ENCODE peak calls at places on chromosomes 5 and 9, in nine cellular contexts. A is pons; J is foreskin fibroblast; B is neuronal stem cell; C is RCC 7860; X is tibial nerve; M is stimulated activated CD8-positive, alpha-beta memory T cell treated with anti-CD3 and anti-CD28 coated beads, Interleukin-2, amount 100 ng/mL, for 48 hours; W is choroid plexus epithelial cell; U is H7. Q is an unnamed sample.

GRCh38 chr5:52603742-52604141 is 184.0 kb upstream of the ITGA1 start:
- DNase-seq in A (no peak), J (no peak), B (no peak), C (no peak), X (no peak), M (no peak), W (no peak), U (no peak), Q (no peak)

GRCh38 chr5:93620487-93621339 is 37.7 kb downstream of the NR2F1 start:
- DNase-seq in A (peak), J (peak), B (peak), C (peak), X (peak), M (peak), W (peak), U (peak), Q (no peak)

GRCh38 chr5:173591300-173591622 is 25.2 kb downstream of the BOD1 start:
- DNase-seq in A (no peak), J (no peak), B (no peak), C (no peak), X (no peak), M (no peak), W (no peak), U (no peak), Q (no peak)

GRCh38 chr9:133454325-133454724 is 5.5 kb upstream of the CACFD1 start:
- DNase-seq in A (no peak), J (no peak), B (no peak), C (no peak), X (no peak), M (no peak), W (no peak), U (no peak), Q (no peak)

GRCh38 chr5:43773032-43773830 is 170.3 kb downstream of the NNT start:
- DNase-seq in A (no peak), J (peak), B (no peak), C (peak), X (no peak), M (no peak), W (peak), U (no peak), Q (no peak)

GRCh38 chr9:36218011-36218410 is 27.3 kb downstream of the CLTA start:
- DNase-seq in A (no peak), J (no peak), B (no peak), C (no peak), X (no peak), M (no peak), W (no peak), U (no peak), Q (no peak)

GRCh38 chr9:89368978-89369377 is 50.7 kb downstream of the SECISBP2 start:
- DNase-seq in A (no peak), J (no peak), B (no peak), C (no peak), X (no peak), M (no peak), W (no peak), U (no peak), Q (no peak)

GRCh38 chr5:93596310-93596675 is 13.3 kb downstream of the NR2F1 start:
- DNase-seq in A (no peak), J (no peak), B (no peak), C (no peak), X (no peak), M (no peak), W (peak), U (peak), Q (no peak)

GRCh38 chr5:138927979-138928378 is 52.8 kb upstream of the LRRTM2 start:
- DNase-seq in A (peak), J (no peak), B (no peak), C (no peak), X (no peak), M (no peak), W (peak), U (no peak), Q (no peak)

GRCh38 chr5:154309805-154310204 is 119.3 kb downstream of the GALNT10 start:
- DNase-seq in A (no peak), J (no peak), B (no peak), C (peak), X (no peak), M (no peak), W (peak), U (no peak), Q (no peak)

GRCh38 chr5:142810081-142810480 is 39.9 kb downstream of the ARHGAP26 start:
- DNase-seq in A (peak), J (no peak), B (no peak), C (no peak), X (no peak), M (no peak), W (peak), U (no peak), Q (no peak)

GRCh38 chr5:160213537-160213936 is 15.8 kb upstream of the FABP6 start:
- DNase-seq in A (peak), J (no peak), B (no peak), C (no peak), X (no peak), M (no peak), W (no peak), U (no peak), Q (peak)

GRCh38 chr5:89972901-89973300 is 436.7 kb downstream of the CETN3 start:
- DNase-seq in A (no peak), J (peak), B (no peak), C (no peak), X (no peak), M (no peak), W (no peak), U (no peak), Q (no peak)

GRCh38 chr5:123170816-123171345 is 81.8 kb downstream of the PRDM6 start:
- DNase-seq in A (no peak), J (no peak), B (no peak), C (no peak), X (no peak), M (no peak), W (no peak), U (peak), Q (no peak)

GRCh38 chr9:126788631-126789349 is 16.1 kb upstream of the ZBTB43 start:
- DNase-seq in A (no peak), J (peak), B (no peak), C (peak), X (no peak), M (no peak), W (peak), U (no peak), Q (no peak)

GRCh38 chr5:179964015-179964414 is 56.3 kb upstream of the TBC1D9B start:
- DNase-seq in A (peak), J (no peak), B (no peak), C (no peak), X (no peak), M (no peak), W (no peak), U (no peak), Q (no peak)

GRCh38 chr5:42858709-42859108 is 47.0 kb upstream of the SELENOP start:
- DNase-seq in A (peak), J (no peak), B (peak), C (no peak), X (no peak), M (no peak), W (no peak), U (peak), Q (no peak)

GRCh38 chr5:73205309-73205708 is 32.3 kb downstream of the TMEM174 start:
- DNase-seq in A (no peak), J (no peak), B (no peak), C (no peak), X (no peak), M (no peak), W (no peak), U (no peak), Q (peak)

GRCh38 chr9:70081120-70081495 is 37.5 kb downstream of the MAMDC2 start:
- DNase-seq in A (no peak), J (peak), B (no peak), C (peak), X (no peak), M (no peak), W (peak), U (no peak), Q (no peak)

GRCh38 chr9:129221233-129221632 is 43.2 kb upstream of the IER5L start:
- DNase-seq in A (no peak), J (no peak), B (no peak), C (no peak), X (no peak), M (no peak), W (no peak), U (no peak), Q (no peak)

GRCh38 chr5:32116574-32117313 is 57.4 kb downstream of the GOLPH3 start:
- DNase-seq in A (no peak), J (no peak), B (no peak), C (no peak), X (no peak), M (no peak), W (peak), U (no peak), Q (no peak)

GRCh38 chr5:88674262-88675158 is 208.5 kb downstream of the MEF2C start:
- DNase-seq in A (peak), J (no peak), B (no peak), C (peak), X (no peak), M (no peak), W (no peak), U (peak), Q (no peak)

GRCh38 chr9:129835860-129836223 is 584 bp downstream of the USP20 start:
- DNase-seq in A (no peak), J (no peak), B (no peak), C (no peak), X (no peak), M (no peak), W (no peak), U (no peak), Q (no peak)

GRCh38 chr5:130836729-130837660 is 328.1 kb downstream of the HINT1 start:
- DNase-seq in A (peak), J (no peak), B (no peak), C (no peak), X (no peak), M (no peak), W (peak), U (no peak), Q (no peak)

GRCh38 chr9:85723220-85723619 is 18.5 kb downstream of the AGTPBP1 start:
- DNase-seq in A (no peak), J (no peak), B (no peak), C (no peak), X (no peak), M (no peak), W (peak), U (no peak), Q (no peak)

GRCh38 chr9:37999501-38000189 is 69.4 kb downstream of the SHB start:
- DNase-seq in A (peak), J (no peak), B (no peak), C (peak), X (no peak), M (no peak), W (peak), U (no peak), Q (no peak)

GRCh38 chr5:11602298-11602697 is 301.9 kb downstream of the CTNND2 start:
- DNase-seq in A (peak), J (no peak), B (no peak), C (no peak), X (no peak), M (no peak), W (no peak), U (no peak), Q (no peak)

GRCh38 chr9:19161257-19162025 is 34.1 kb upstream of the PLIN2 start:
- DNase-seq in A (peak), J (peak), B (no peak), C (peak), X (peak), M (no peak), W (peak), U (no peak), Q (no peak)

GRCh38 chr5:6700074-6700685 is 13.1 kb upstream of the TENT4A start:
- DNase-seq in A (no peak), J (no peak), B (no peak), C (no peak), X (no peak), M (no peak), W (no peak), U (peak), Q (no peak)

GRCh38 chr9:107484117-107484723 is 5.3 kb downstream of the KLF4 start:
- DNase-seq in A (peak), J (peak), B (peak), C (peak), X (no peak), M (no peak), W (peak), U (peak), Q (peak)

GRCh38 chr5:176810687-176811501 is 535 bp downstream of the UNC5A start:
- DNase-seq in A (no peak), J (no peak), B (no peak), C (no peak), X (no peak), M (no peak), W (peak), U (peak), Q (no peak)

GRCh38 chr5:144469106-144469505 is 298.4 kb downstream of the KCTD16 start:
- DNase-seq in A (no peak), J (no peak), B (no peak), C (peak), X (no peak), M (no peak), W (no peak), U (no peak), Q (no peak)